ENCODE peak calls at places on chromosomes 16 and 17, in eight cellular contexts. One of them, this sample, is unnamed.

GRCh38 chr17:68955181-68955841 is at the start of gene ABCA8:
- DNase-seq in uterus: peak; percentile 38
- DNase-seq in K562: peak; percentile 73
- DNase-seq in HCT116: no peak
- DNase-seq in suprapubic skin: no peak
- DNase-seq in adrenal gland: peak; percentile 64
- DNase-seq in mammary epithelial cell: no peak
- DNase-seq in CD8-positive, alpha-beta T cell: no peak
- DNase-seq in this sample: no peak

GRCh38 chr16:4317471-4318170 is 1.8 kb downstream of the GLIS2 start:
- DNase-seq in uterus: peak; percentile 70
- DNase-seq in K562: no peak
- DNase-seq in HCT116: no peak
- DNase-seq in suprapubic skin: no peak
- DNase-seq in adrenal gland: peak; percentile 87
- DNase-seq in mammary epithelial cell: peak; percentile 38
- DNase-seq in CD8-positive, alpha-beta T cell: no peak
- DNase-seq in this sample: no peak

GRCh38 chr17:65455972-65456343 is 105.5 kb downstream of the AXIN2 start:
- DNase-seq in uterus: no peak
- DNase-seq in K562: no peak
- DNase-seq in HCT116: no peak
- DNase-seq in suprapubic skin: no peak
- DNase-seq in adrenal gland: peak; percentile 28
- DNase-seq in mammary epithelial cell: no peak
- DNase-seq in CD8-positive, alpha-beta T cell: peak; percentile 13
- DNase-seq in this sample: no peak

GRCh38 chr17:55089955-55090573 is 121.5 kb downstream of the STXBP4 start:
- DNase-seq in uterus: no peak
- DNase-seq in K562: peak; percentile 78
- DNase-seq in HCT116: peak; percentile 34
- DNase-seq in suprapubic skin: no peak
- DNase-seq in adrenal gland: no peak
- DNase-seq in mammary epithelial cell: no peak
- DNase-seq in CD8-positive, alpha-beta T cell: peak; percentile 12
- DNase-seq in this sample: peak; percentile 52

GRCh38 chr17:76268015-76268749 is 3.0 kb downstream of the UBALD2 start:
- DNase-seq in uterus: peak; percentile 61
- DNase-seq in K562: peak; percentile 93
- DNase-seq in HCT116: no peak
- DNase-seq in suprapubic skin: peak; percentile 93
- DNase-seq in adrenal gland: peak; percentile 74
- DNase-seq in mammary epithelial cell: peak; percentile 87
- DNase-seq in CD8-positive, alpha-beta T cell: peak; percentile 64
- DNase-seq in this sample: peak; percentile 76

GRCh38 chr16:3577302-3577752 is at the start of gene NLRC3:
- DNase-seq in uterus: no peak
- DNase-seq in K562: no peak
- DNase-seq in HCT116: no peak
- DNase-seq in suprapubic skin: no peak
- DNase-seq in adrenal gland: no peak
- DNase-seq in mammary epithelial cell: no peak
- DNase-seq in CD8-positive, alpha-beta T cell: peak; percentile 67
- DNase-seq in this sample: peak; percentile 77

GRCh38 chr16:4184038-4184702 is 57.7 kb downstream of the SRL start:
- DNase-seq in uterus: peak; percentile 46
- DNase-seq in K562: no peak
- DNase-seq in HCT116: no peak
- DNase-seq in suprapubic skin: no peak
- DNase-seq in adrenal gland: no peak
- DNase-seq in mammary epithelial cell: no peak
- DNase-seq in CD8-positive, alpha-beta T cell: no peak
- DNase-seq in this sample: no peak

GRCh38 chr16:89721644-89722391 is 481 bp downstream of the ZNF276 start:
- DNase-seq in uterus: peak; percentile 34
- DNase-seq in K562: peak; percentile 58
- DNase-seq in HCT116: no peak
- DNase-seq in suprapubic skin: no peak
- DNase-seq in adrenal gland: peak; percentile 74
- DNase-seq in mammary epithelial cell: peak; percentile 57
- DNase-seq in CD8-positive, alpha-beta T cell: peak; percentile 91
- DNase-seq in this sample: peak; percentile 91

GRCh38 chr17:14513835-14514234 is 213.0 kb downstream of the HS3ST3B1 start:
- DNase-seq in uterus: no peak
- DNase-seq in K562: no peak
- DNase-seq in HCT116: no peak
- DNase-seq in suprapubic skin: no peak
- DNase-seq in adrenal gland: no peak
- DNase-seq in mammary epithelial cell: no peak
- DNase-seq in CD8-positive, alpha-beta T cell: no peak
- DNase-seq in this sample: no peak

GRCh38 chr16:87407511-87408112 is 15.5 kb downstream of the MAP1LC3B start:
- DNase-seq in uterus: no peak
- DNase-seq in K562: no peak
- DNase-seq in HCT116: peak; percentile 100
- DNase-seq in suprapubic skin: peak; percentile 83
- DNase-seq in adrenal gland: peak; percentile 89
- DNase-seq in mammary epithelial cell: peak; percentile 26
- DNase-seq in CD8-positive, alpha-beta T cell: no peak
- DNase-seq in this sample: peak; percentile 68

GRCh38 chr17:789160-789840 is 7.1 kb downstream of the MRM3 start:
- DNase-seq in uterus: peak; percentile 1
- DNase-seq in K562: no peak
- DNase-seq in HCT116: no peak
- DNase-seq in suprapubic skin: no peak
- DNase-seq in adrenal gland: no peak
- DNase-seq in mammary epithelial cell: no peak
- DNase-seq in CD8-positive, alpha-beta T cell: no peak
- DNase-seq in this sample: no peak

GRCh38 chr17:80252871-80253270 is 7.8 kb upstream of the RNF213 start:
- DNase-seq in uterus: no peak
- DNase-seq in K562: peak; percentile 25
- DNase-seq in HCT116: peak; percentile 46
- DNase-seq in suprapubic skin: no peak
- DNase-seq in adrenal gland: peak; percentile 65
- DNase-seq in mammary epithelial cell: peak; percentile 64
- DNase-seq in CD8-positive, alpha-beta T cell: peak; percentile 85
- DNase-seq in this sample: peak; percentile 82

GRCh38 chr16:68283840-68284595 is 19.7 kb downstream of the SLC7A6 start:
- DNase-seq in uterus: no peak
- DNase-seq in K562: no peak
- DNase-seq in HCT116: no peak
- DNase-seq in suprapubic skin: peak; percentile 78
- DNase-seq in adrenal gland: peak; percentile 26
- DNase-seq in mammary epithelial cell: no peak
- DNase-seq in CD8-positive, alpha-beta T cell: no peak
- DNase-seq in this sample: no peak

GRCh38 chr16:26189496-26190005 is 497.8 kb downstream of the HS3ST4 start:
- DNase-seq in uterus: no peak
- DNase-seq in K562: no peak
- DNase-seq in HCT116: no peak
- DNase-seq in suprapubic skin: no peak
- DNase-seq in adrenal gland: no peak
- DNase-seq in mammary epithelial cell: no peak
- DNase-seq in CD8-positive, alpha-beta T cell: no peak
- DNase-seq in this sample: no peak

GRCh38 chr17:81097134-81097942 is 62.4 kb downstream of the BAIAP2 start:
- DNase-seq in uterus: peak; percentile 90
- DNase-seq in K562: peak; percentile 93
- DNase-seq in HCT116: peak; percentile 75
- DNase-seq in suprapubic skin: peak; percentile 92
- DNase-seq in adrenal gland: peak; percentile 66
- DNase-seq in mammary epithelial cell: peak; percentile 71
- DNase-seq in CD8-positive, alpha-beta T cell: peak; percentile 60
- DNase-seq in this sample: peak; percentile 61

GRCh38 chr17:42101513-42102292 is 3.4 kb upstream of the ZNF385C start:
- DNase-seq in uterus: peak; percentile 65
- DNase-seq in K562: peak; percentile 87
- DNase-seq in HCT116: peak; percentile 61
- DNase-seq in suprapubic skin: no peak
- DNase-seq in adrenal gland: peak; percentile 82
- DNase-seq in mammary epithelial cell: peak; percentile 21
- DNase-seq in CD8-positive, alpha-beta T cell: peak; percentile 67
- DNase-seq in this sample: peak; percentile 81

GRCh38 chr16:84596801-84597517 is 20.9 kb downstream of the COTL1 start:
- DNase-seq in uterus: no peak
- DNase-seq in K562: no peak
- DNase-seq in HCT116: no peak
- DNase-seq in suprapubic skin: no peak
- DNase-seq in adrenal gland: no peak
- DNase-seq in mammary epithelial cell: no peak
- DNase-seq in CD8-positive, alpha-beta T cell: no peak
- DNase-seq in this sample: no peak
- H3K4me1 ChIP-seq in uterus: no peaks in the 10 kb centered on the region
- H3K4me1 ChIP-seq in K562: peaks cover 64% of the 10 kb centered on the region
- H3K4me1 ChIP-seq in HCT116: peaks cover 16% of the 10 kb centered on the region
- H3K4me1 ChIP-seq in suprapubic skin: peaks cover 40% of the 10 kb centered on the region
- H3K4me1 ChIP-seq in adrenal gland: peaks cover 11% of the 10 kb centered on the region
- H3K4me1 ChIP-seq in mammary epithelial cell: peaks cover 6% of the 10 kb centered on the region
- H3K4me1 ChIP-seq in CD8-positive, alpha-beta T cell: peaks cover 87% of the 10 kb centered on the region
- H3K4me1 ChIP-seq in this sample: peaks cover 6% of the 10 kb centered on the region

GRCh38 chr16:29899516-29900101 is at the start of gene SEZ6L2:
- DNase-seq in uterus: no peak
- DNase-seq in K562: peak; percentile 76
- DNase-seq in HCT116: peak; percentile 90
- DNase-seq in suprapubic skin: peak; percentile 77
- DNase-seq in adrenal gland: peak; percentile 89
- DNase-seq in mammary epithelial cell: peak; percentile 88
- DNase-seq in CD8-positive, alpha-beta T cell: peak; percentile 76
- DNase-seq in this sample: peak; percentile 79
- TF ChIP-seq CTCF in uterus: no peak
- TF ChIP-seq CTCF in K562: peak; percentile 39
- TF ChIP-seq CTCF in HCT116: peak; percentile 43
- TF ChIP-seq CTCF in suprapubic skin: no peak
- TF ChIP-seq CTCF in adrenal gland: no peak
- TF ChIP-seq CTCF in mammary epithelial cell: peak; percentile 40
- TF ChIP-seq CTCF in CD8-positive, alpha-beta T cell: no peak
- TF ChIP-seq CTCF in this sample: peak; percentile 39

GRCh38 chr17:82302991-82303943 is 14.1 kb downstream of the CD7 start:
- DNase-seq in uterus: no peak
- DNase-seq in K562: no peak
- DNase-seq in HCT116: no peak
- DNase-seq in suprapubic skin: no peak
- DNase-seq in adrenal gland: no peak
- DNase-seq in mammary epithelial cell: no peak
- DNase-seq in CD8-positive, alpha-beta T cell: peak; percentile 49
- DNase-seq in this sample: no peak
- H3K27ac ChIP-seq in uterus: no peak overlapping the region
- H3K27ac ChIP-seq in K562: no peak overlapping the region
- H3K27ac ChIP-seq in HCT116: no peak overlapping the region
- H3K27ac ChIP-seq in suprapubic skin: no peak overlapping the region
- H3K27ac ChIP-seq in adrenal gland: no peak overlapping the region
- H3K27ac ChIP-seq in mammary epithelial cell: no peak overlapping the region
- H3K27ac ChIP-seq in CD8-positive, alpha-beta T cell: peak overlapping the region; percentile 45
- H3K27ac ChIP-seq in this sample: no peak overlapping the region

DNA sequence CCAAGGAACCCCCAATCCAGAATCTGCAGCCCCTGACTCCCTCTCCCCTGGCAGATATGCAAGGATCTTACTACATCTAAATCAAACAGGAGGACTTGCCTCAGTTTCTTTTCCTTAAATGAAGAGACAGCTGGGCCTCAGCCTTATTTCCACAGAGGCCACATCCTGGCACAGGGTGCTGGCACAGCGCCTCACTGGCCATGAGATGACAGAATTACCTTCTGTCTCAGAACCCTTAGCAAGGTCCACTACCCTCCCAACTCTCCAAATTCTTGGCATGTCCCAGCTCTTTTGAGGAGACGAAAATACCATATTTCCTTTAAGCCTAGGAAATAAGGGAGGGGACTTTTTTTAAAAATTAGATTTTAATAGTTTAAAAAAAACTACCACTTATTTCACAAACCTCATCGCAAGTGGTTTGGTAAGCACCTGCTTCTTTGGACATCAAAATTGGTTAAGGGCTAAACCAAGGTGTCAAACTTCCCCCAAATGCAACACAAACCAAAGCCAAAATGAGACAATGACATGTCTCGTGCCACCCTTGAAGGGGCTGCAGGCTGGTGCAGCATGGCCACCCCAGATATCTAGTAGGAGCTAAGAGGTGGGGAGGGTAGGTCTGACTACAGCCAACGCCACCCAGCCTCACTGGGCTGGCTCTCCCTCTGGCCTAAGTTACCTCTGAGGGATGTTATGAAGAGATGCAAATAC is 25.3 kb downstream of the FAM117A start:
- DNase-seq in uterus: no peak
- DNase-seq in K562: no peak
- DNase-seq in HCT116: no peak
- DNase-seq in suprapubic skin: no peak
- DNase-seq in adrenal gland: peak; percentile 38
- DNase-seq in mammary epithelial cell: no peak
- DNase-seq in CD8-positive, alpha-beta T cell: no peak
- DNase-seq in this sample: no peak
- H3K4me1 ChIP-seq in uterus: peaks cover 25% of the 10 kb centered on the region
- H3K4me1 ChIP-seq in K562: peaks cover 55% of the 10 kb centered on the region
- H3K4me1 ChIP-seq in HCT116: no peaks in the 10 kb centered on the region
- H3K4me1 ChIP-seq in suprapubic skin: peaks cover 50% of the 10 kb centered on the region
- H3K4me1 ChIP-seq in adrenal gland: peaks cover 6% of the 10 kb centered on the region
- H3K4me1 ChIP-seq in mammary epithelial cell: peaks cover 24% of the 10 kb centered on the region
- H3K4me1 ChIP-seq in CD8-positive, alpha-beta T cell: peaks cover 72% of the 10 kb centered on the region
- H3K4me1 ChIP-seq in this sample: no peaks in the 10 kb centered on the region

GRCh38 chr17:78019367-78019975 is 61.0 kb downstream of the TNRC6C start:
- DNase-seq in uterus: no peak
- DNase-seq in K562: peak; percentile 66
- DNase-seq in HCT116: peak; percentile 33
- DNase-seq in suprapubic skin: no peak
- DNase-seq in adrenal gland: no peak
- DNase-seq in mammary epithelial cell: no peak
- DNase-seq in CD8-positive, alpha-beta T cell: no peak
- DNase-seq in this sample: no peak
- TF ChIP-seq CTCF in uterus: peak; percentile 54
- TF ChIP-seq CTCF in K562: peak; percentile 60
- TF ChIP-seq CTCF in HCT116: peak; percentile 58
- TF ChIP-seq CTCF in suprapubic skin: peak; percentile 21
- TF ChIP-seq CTCF in adrenal gland: peak; percentile 61
- TF ChIP-seq CTCF in mammary epithelial cell: peak; percentile 66
- TF ChIP-seq CTCF in CD8-positive, alpha-beta T cell: peak; percentile 64
- TF ChIP-seq CTCF in this sample: peak; percentile 55

GRCh38 chr16:46743232-46743719 is 4.9 kb downstream of the MYLK3 start:
- DNase-seq in uterus: no peak
- DNase-seq in K562: peak; percentile 83
- DNase-seq in HCT116: no peak
- DNase-seq in suprapubic skin: peak; percentile 33
- DNase-seq in adrenal gland: peak; percentile 30
- DNase-seq in mammary epithelial cell: peak; percentile 6
- DNase-seq in CD8-positive, alpha-beta T cell: no peak
- DNase-seq in this sample: peak; percentile 51
- H3K27ac ChIP-seq in uterus: no peak overlapping the region
- H3K27ac ChIP-seq in K562: peak overlapping the region; percentile 92
- H3K27ac ChIP-seq in HCT116: no peak overlapping the region
- H3K27ac ChIP-seq in suprapubic skin: no peak overlapping the region
- H3K27ac ChIP-seq in adrenal gland: peak overlapping the region; percentile 75
- H3K27ac ChIP-seq in mammary epithelial cell: no peak overlapping the region
- H3K27ac ChIP-seq in CD8-positive, alpha-beta T cell: no peak overlapping the region
- H3K27ac ChIP-seq in this sample: peak overlapping the region; percentile 66

DNA sequence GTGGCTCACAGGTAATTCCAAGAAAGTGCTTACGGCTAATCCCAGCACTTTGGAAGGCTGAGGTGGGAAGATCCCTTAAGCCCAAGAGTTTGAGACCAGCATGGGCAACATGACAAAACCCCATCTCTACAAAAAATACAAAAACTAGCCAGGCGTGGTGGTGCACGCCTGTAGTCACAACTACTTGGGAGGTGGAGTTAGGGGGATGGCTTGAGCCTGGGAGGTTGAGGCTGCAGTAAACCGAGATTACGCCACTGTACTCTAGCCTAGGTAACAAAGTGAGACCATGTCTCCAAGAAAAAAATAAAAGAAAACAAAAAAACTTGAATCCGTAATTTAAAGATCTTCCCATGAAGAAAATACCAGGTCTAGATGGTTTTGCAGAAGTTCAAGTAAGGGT is 5.0 kb downstream of the ICAM2 start:
- DNase-seq in uterus: no peak
- DNase-seq in K562: no peak
- DNase-seq in HCT116: no peak
- DNase-seq in suprapubic skin: peak; percentile 4
- DNase-seq in adrenal gland: peak; percentile 5
- DNase-seq in mammary epithelial cell: no peak
- DNase-seq in CD8-positive, alpha-beta T cell: no peak
- DNase-seq in this sample: no peak
- H3K4me1 ChIP-seq in uterus: no peaks in the 10 kb centered on the region
- H3K4me1 ChIP-seq in K562: peaks cover 2% of the 10 kb centered on the region
- H3K4me1 ChIP-seq in HCT116: no peaks in the 10 kb centered on the region
- H3K4me1 ChIP-seq in suprapubic skin: peaks cover 8% of the 10 kb centered on the region
- H3K4me1 ChIP-seq in adrenal gland: no peaks in the 10 kb centered on the region
- H3K4me1 ChIP-seq in mammary epithelial cell: no peaks in the 10 kb centered on the region
- H3K4me1 ChIP-seq in CD8-positive, alpha-beta T cell: peaks cover 70% of the 10 kb centered on the region
- H3K4me1 ChIP-seq in this sample: no peaks in the 10 kb centered on the region

This sample was measured in Peyer's patch.